ENCODE peak calls at places on chromosomes 2 and 18, in eight cellular contexts. W is mucosa of gallbladder; L is GM12865; G is LoVo; F is CD8-positive, alpha-beta T cell; R is chondrocyte; A is anterior cingulate cortex; N is activated T-helper 2 cell treated with anti-CD3 and anti-CD28 coated beads, Interferon-gamma antibody, Interleukin-2, Interleukin-4, amounts not matched to agents 10 μg/mL and 5 μg/mL and 100 μg/mL, durations not matched to agents 14 hours and 24 hours and 36 hours. U is an unnamed sample.

GRCh38 chr2:122167561-122167960 is 412.1 kb downstream of the TSN start:
- DNase-seq in R (no peak), F (no peak), L (no peak), G (no peak), W (no peak), A (no peak), N (no peak), U (no peak)

GRCh38 chr2:85681354-85681728 is 12.8 kb upstream of the GNLY start:
- DNase-seq in A (no peak), L (no peak), W (no peak), G (no peak), F (no peak), R (peak), N (no peak), U (no peak)

GRCh38 chr2:71923143-71923525 is 224.5 kb downstream of the CYP26B1 start:
- DNase-seq in F (no peak), N (no peak), R (no peak), G (no peak), A (no peak), L (no peak), W (no peak), U (peak)

GRCh38 chr2:188645982-188646381 is 328.2 kb upstream of the COL3A1 start:
- DNase-seq in G (no peak), R (no peak), L (no peak), W (no peak), F (no peak), A (no peak), N (no peak), U (no peak)

GRCh38 chr2:138112536-138112935 is 148.3 kb downstream of the HNMT start:
- DNase-seq in G (no peak), L (no peak), W (no peak), A (no peak), N (no peak), R (no peak), F (no peak), U (no peak)

GRCh38 chr2:43459455-43459854 is 136.4 kb downstream of the THADA start:
- DNase-seq in G (no peak), L (peak), R (no peak), W (no peak), F (no peak), N (no peak), A (no peak), U (no peak)

GRCh38 chr2:121297217-121297830 is 12.3 kb upstream of the TFCP2L1 start:
- DNase-seq in A (no peak), R (no peak), G (peak), F (no peak), L (peak), W (no peak), N (no peak), U (no peak)

GRCh38 chr2:80169811-80170594 is 134.5 kb downstream of the LRRTM1 start:
- DNase-seq in F (no peak), N (no peak), R (no peak), L (no peak), W (no peak), A (no peak), G (no peak), U (no peak)

GRCh38 chr2:101125374-101125773 is 25.8 kb downstream of the TBC1D8 start:
- DNase-seq in F (no peak), N (no peak), L (no peak), A (no peak), G (peak), W (no peak), R (no peak), U (no peak)

GRCh38 chr18:79916546-79917350 is 34.7 kb downstream of the SLC66A2 start:
- DNase-seq in L (no peak), G (no peak), R (peak), W (peak), F (peak), A (no peak), N (no peak), U (no peak)